ENCODE peak calls at places on chromosomes 1 and 21, in seven cellular contexts. W is neuronal stem cell, L is IMR-90, O is H9, D is H1, N is mesenchymal stem cell, B is trophoblast cell. S is an unnamed sample.
A peak's percentile ranks its signal among the peaks of the same experiment; 100 is the strongest.

GRCh38 chr21:45460011-45460565 is 55.1 kb downstream of the COL18A1 start:
- DNase-seq in W (no peak), L (no peak), O (no peak), D (no peak), N (peak; percentile 24), B (no peak), S (no peak)

GRCh38 chr1:163730366-163730765 is 408.6 kb downstream of the NUF2 start:
- DNase-seq in W (no peak), L (no peak), O (no peak), D (no peak), N (no peak), B (no peak), S (no peak)

GRCh38 chr1:28812669-28813468 is 899 bp downstream of the OPRD1 start:
- DNase-seq in W (no peak), L (no peak), O (no peak), D (no peak), N (no peak), B (no peak), S (no peak)

GRCh38 chr1:87880098-87880746 is 551.5 kb downstream of the LMO4 start:
- DNase-seq in W (no peak), L (no peak), O (no peak), D (no peak), N (no peak), B (no peak), S (no peak)

GRCh38 chr21:22456241-22456640 is 1458.0 kb downstream of the NCAM2 start:
- DNase-seq in W (no peak), L (no peak), O (no peak), D (no peak), N (no peak), B (no peak), S (no peak)

GRCh38 chr1:192702212-192702993 is 66.5 kb downstream of the RGS13 start:
- DNase-seq in W (no peak), L (peak; percentile 89), O (no peak), D (no peak), N (peak; percentile 92), B (no peak), S (peak; percentile 42)

GRCh38 chr1:50851466-50851865 is 108.6 kb downstream of the FAF1 start:
- DNase-seq in W (no peak), L (no peak), O (no peak), D (no peak), N (no peak), B (no peak), S (no peak)

GRCh38 chr1:150320667-150320978 is 710 bp upstream of the PRPF3 start:
- DNase-seq in W (no peak), L (no peak), O (no peak), D (no peak), N (no peak), B (no peak), S (no peak)

GRCh38 chr21:43343095-43343991 is 83.6 kb downstream of the SIK1 start:
- DNase-seq in W (no peak), L (no peak), O (no peak), D (no peak), N (no peak), B (peak; percentile 62), S (no peak)

GRCh38 chr21:15894596-15894995 is 164.8 kb downstream of the USP25 start:
- DNase-seq in W (no peak), L (peak; percentile 38), O (no peak), D (no peak), N (peak; percentile 35), B (no peak), S (no peak)

GRCh38 chr1:9842781-9843575 is 19.2 kb upstream of the CLSTN1 start:
- DNase-seq in W (no peak), L (no peak), O (peak; percentile 26), D (no peak), N (no peak), B (no peak), S (no peak)

GRCh38 chr1:245984390-245985155 is 522.5 kb downstream of the SMYD3 start:
- DNase-seq in W (no peak), L (peak; percentile 64), O (no peak), D (no peak), N (peak; percentile 42), B (no peak), S (no peak)

GRCh38 chr1:9269078-9269501 is 23.6 kb upstream of the SPSB1 start:
- DNase-seq in W (no peak), L (no peak), O (no peak), D (no peak), N (no peak), B (no peak), S (no peak)

GRCh38 chr1:90573736-90574135 is 143.4 kb downstream of the BARHL2 start:
- DNase-seq in W (no peak), L (no peak), O (no peak), D (no peak), N (no peak), B (no peak), S (no peak)

GRCh38 chr1:225940385-225941151 is 452 bp downstream of the LEFTY2 start:
- DNase-seq in W (no peak), L (no peak), O (peak; percentile 41), D (no peak), N (no peak), B (no peak), S (no peak)

GRCh38 chr1:59156526-59157196 is 140.2 kb upstream of the FGGY start:
- DNase-seq in W (peak; percentile 17), L (no peak), O (no peak), D (no peak), N (peak; percentile 32), B (peak; percentile 9), S (peak; percentile 41)

GRCh38 chr21:36917487-36918158 is 48.8 kb downstream of the HLCS start:
- DNase-seq in W (peak; percentile 30), L (peak; percentile 75), O (peak; percentile 61), D (peak; percentile 53), N (peak; percentile 76), B (peak; percentile 61), S (peak; percentile 78)

GRCh38 chr1:13769830-13770229 is 69.8 kb downstream of the PRDM2 start:
- DNase-seq in W (no peak), L (no peak), O (no peak), D (no peak), N (no peak), B (no peak), S (no peak)

GRCh38 chr1:228935855-228936727 is 200.8 kb downstream of the RHOU start:
- DNase-seq in W (no peak), L (no peak), O (no peak), D (no peak), N (no peak), B (no peak), S (no peak)

GRCh38 chr21:46564391-46564790 is 40.5 kb downstream of the S100B start:
- DNase-seq in W (no peak), L (no peak), O (no peak), D (no peak), N (no peak), B (no peak), S (no peak)

GRCh38 chr21:39660191-39660590 is 47.5 kb downstream of the B3GALT5 start:
- DNase-seq in W (no peak), L (peak; percentile 64), O (no peak), D (no peak), N (peak; percentile 82), B (no peak), S (no peak)

DNA sequence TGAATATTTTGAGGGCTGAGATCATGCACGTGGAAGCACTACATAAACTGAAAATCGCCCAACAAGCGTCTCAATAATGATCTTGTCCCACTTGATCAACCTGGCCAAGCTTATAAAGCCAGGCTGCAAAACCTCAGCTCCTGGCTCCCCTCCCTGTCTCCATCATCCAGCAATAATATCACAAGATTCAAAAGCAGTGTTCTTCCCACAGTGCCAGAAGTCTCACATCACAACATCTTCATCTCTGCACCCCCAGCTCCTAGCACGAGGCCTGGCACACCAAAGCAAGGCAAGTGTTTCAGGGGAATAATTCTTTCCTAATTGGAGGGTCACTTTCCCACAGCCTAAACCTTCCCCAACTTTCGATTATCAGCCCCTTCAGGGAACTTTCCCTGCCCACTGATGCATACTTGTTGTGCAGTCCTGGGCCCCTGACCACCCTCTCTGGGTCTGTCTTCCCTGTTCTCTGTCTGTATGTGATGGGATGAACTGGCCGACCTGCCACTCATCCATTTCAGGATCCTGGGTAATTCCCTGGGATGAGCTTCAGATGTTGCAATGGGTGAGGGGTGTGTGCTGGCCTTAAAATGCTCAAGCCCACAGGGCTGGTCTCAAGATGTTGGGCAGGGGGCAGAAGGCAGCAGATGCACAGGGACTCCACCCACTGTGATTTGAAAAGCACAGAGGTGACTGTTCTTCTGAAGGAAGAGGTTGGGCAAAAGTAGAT is 129.0 kb downstream of the DMRTB1 start:
- DNase-seq in W (no peak), L (no peak), O (no peak), D (no peak), N (no peak), B (no peak), S (no peak)
- H3K4ac ChIP-seq in W (no peak overlapping the region), L (no peak overlapping the region), O (no peak overlapping the region), D (no peak overlapping the region), N (no peak overlapping the region), B (no peak overlapping the region), S (no peak overlapping the region)

GRCh38 chr1:30761312-30762151 is 4.0 kb upstream of the LAPTM5 start:
- DNase-seq in W (no peak), L (no peak), O (no peak), D (no peak), N (peak; percentile 10), B (no peak), S (peak; percentile 44)

GRCh38 chr1:30758785-30759380 is 1.3 kb upstream of the LAPTM5 start:
- DNase-seq in W (no peak), L (no peak), O (no peak), D (no peak), N (peak; percentile 37), B (no peak), S (peak; percentile 71)

GRCh38 chr1:30757976-30758688 is 558 bp upstream of the LAPTM5 start:
- DNase-seq in W (no peak), L (no peak), O (no peak), D (no peak), N (no peak), B (no peak), S (no peak)

GRCh38 chr1:30760596-30761311 is 3.2 kb upstream of the LAPTM5 start:
- DNase-seq in W (no peak), L (no peak), O (no peak), D (no peak), N (no peak), B (no peak), S (no peak)

GRCh38 chr1:30759718-30760281 is 2.2 kb upstream of the LAPTM5 start:
- DNase-seq in W (no peak), L (no peak), O (no peak), D (no peak), N (no peak), B (no peak), S (no peak)
- H3K4ac ChIP-seq in W (no peak overlapping the region), L (no peak overlapping the region), O (no peak overlapping the region), D (no peak overlapping the region), N (no peak overlapping the region), B (no peak overlapping the region), S (no peak overlapping the region)

DNA sequence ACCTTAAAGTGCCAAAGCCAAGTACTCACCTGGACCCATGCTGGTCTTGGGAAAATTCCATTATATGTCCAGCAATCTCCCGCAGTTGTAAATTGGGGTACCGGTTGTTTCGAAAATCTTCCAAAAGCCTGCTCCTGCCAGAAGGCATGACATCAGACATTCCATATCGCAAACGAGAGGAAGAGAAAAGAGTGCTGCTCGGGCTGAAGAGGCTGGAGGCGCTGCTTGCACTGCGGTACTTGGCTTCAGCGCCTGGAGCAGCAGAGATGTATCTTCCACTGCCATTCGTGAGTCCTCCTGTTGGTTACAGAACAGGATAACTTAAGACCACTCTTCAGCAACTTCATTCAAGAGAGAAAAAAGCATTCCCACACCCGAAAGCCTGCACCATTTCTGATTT is 45.1 kb upstream of the SDC3 start:
- DNase-seq in W (no peak), L (no peak), O (no peak), D (no peak), N (no peak), B (no peak), S (no peak)
- H3K4ac ChIP-seq in W (no peak overlapping the region), L (no peak overlapping the region), O (no peak overlapping the region), D (no peak overlapping the region), N (no peak overlapping the region), B (peak overlapping the region; percentile 25), S (no peak overlapping the region)

GRCh38 chr1:182478238-182478637 is 28.3 kb downstream of the RGSL1 start:
- DNase-seq in W (no peak), L (no peak), O (no peak), D (no peak), N (no peak), B (no peak), S (no peak)
- H3K4ac ChIP-seq in W (no peak overlapping the region), L (no peak overlapping the region), O (no peak overlapping the region), D (no peak overlapping the region), N (no peak overlapping the region), B (no peak overlapping the region), S (no peak overlapping the region)

S was measured in mesendoderm.